ENCODE peak calls at places on chromosomes 5 and 9, in five cellular contexts. One of them, this sample, is unnamed.

GRCh38 chr5:135570453-135570764 is 8.4 kb downstream of the CXCL14 start:
- DNase-seq in HEK293T: no peak
- DNase-seq in HepG2: no peak
- DNase-seq in GM12878: no peak
- DNase-seq in H1: no peak
- DNase-seq in this sample: no peak

GRCh38 chr5:6525910-6526309 is 77.3 kb downstream of the UBE2QL1 start:
- DNase-seq in HEK293T: peak; percentile 51
- DNase-seq in HepG2: peak; percentile 21
- DNase-seq in GM12878: no peak
- DNase-seq in H1: peak; percentile 56
- DNase-seq in this sample: peak; percentile 9

GRCh38 chr5:67315082-67315801 is 118.6 kb upstream of the CD180 start:
- DNase-seq in HEK293T: no peak
- DNase-seq in HepG2: no peak
- DNase-seq in GM12878: no peak
- DNase-seq in H1: no peak
- DNase-seq in this sample: no peak

GRCh38 chr5:62614355-62614754 is 35.7 kb downstream of the LRRC70 start:
- DNase-seq in HEK293T: no peak
- DNase-seq in HepG2: no peak
- DNase-seq in GM12878: no peak
- DNase-seq in H1: no peak
- DNase-seq in this sample: no peak

GRCh38 chr9:136982232-136983051 is at the start of gene LCNL1:
- DNase-seq in HEK293T: no peak
- DNase-seq in HepG2: no peak
- DNase-seq in GM12878: no peak
- DNase-seq in H1: no peak
- DNase-seq in this sample: no peak

GRCh38 chr5:14284366-14285148 is 141.4 kb downstream of the TRIO start:
- DNase-seq in HEK293T: no peak
- DNase-seq in HepG2: no peak
- DNase-seq in GM12878: no peak
- DNase-seq in H1: no peak
- DNase-seq in this sample: no peak

GRCh38 chr5:119405444-119405843 is 46.9 kb upstream of the HSD17B4 start:
- DNase-seq in HEK293T: no peak
- DNase-seq in HepG2: no peak
- DNase-seq in GM12878: no peak
- DNase-seq in H1: peak; percentile 24
- DNase-seq in this sample: no peak

GRCh38 chr9:21935631-21936030 is 58.6 kb downstream of the CDKN2A start:
- DNase-seq in HEK293T: no peak
- DNase-seq in HepG2: no peak
- DNase-seq in GM12878: no peak
- DNase-seq in H1: no peak
- DNase-seq in this sample: peak; percentile 20

GRCh38 chr9:114092336-114092735 is 6.8 kb downstream of the KIF12 start:
- DNase-seq in HEK293T: no peak
- DNase-seq in HepG2: no peak
- DNase-seq in GM12878: no peak
- DNase-seq in H1: no peak
- DNase-seq in this sample: no peak

DNA sequence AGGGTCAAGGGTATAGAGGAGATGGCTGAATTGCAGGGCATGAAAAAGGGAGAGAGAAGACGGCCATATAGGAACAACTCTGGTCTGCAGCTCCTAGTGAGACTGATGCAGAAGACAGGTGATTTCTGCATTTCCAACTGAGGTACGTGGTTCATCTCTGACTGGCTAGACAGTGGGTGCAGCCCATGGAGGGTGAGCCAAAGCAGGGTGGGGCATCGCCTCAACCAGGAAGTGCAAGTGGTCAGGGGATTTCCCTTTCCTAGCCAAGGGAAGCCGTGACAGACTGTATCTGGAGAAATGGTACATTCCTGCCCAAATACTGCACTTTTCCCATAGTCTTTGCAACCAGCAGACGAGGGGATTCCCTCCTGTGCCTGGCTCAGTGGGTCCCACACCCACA is 22.6 kb upstream of the GNAQ start:
- DNase-seq in HEK293T: no peak
- DNase-seq in HepG2: no peak
- DNase-seq in GM12878: no peak
- DNase-seq in H1: no peak
- DNase-seq in this sample: no peak
- TF ChIP-seq SUZ12 in HEK293T: no peak
- TF ChIP-seq SUZ12 in HepG2: no peak
- TF ChIP-seq SUZ12 in GM12878: no peak
- TF ChIP-seq SUZ12 in H1: no peak
- TF ChIP-seq SUZ12 in this sample: no peak

DNA sequence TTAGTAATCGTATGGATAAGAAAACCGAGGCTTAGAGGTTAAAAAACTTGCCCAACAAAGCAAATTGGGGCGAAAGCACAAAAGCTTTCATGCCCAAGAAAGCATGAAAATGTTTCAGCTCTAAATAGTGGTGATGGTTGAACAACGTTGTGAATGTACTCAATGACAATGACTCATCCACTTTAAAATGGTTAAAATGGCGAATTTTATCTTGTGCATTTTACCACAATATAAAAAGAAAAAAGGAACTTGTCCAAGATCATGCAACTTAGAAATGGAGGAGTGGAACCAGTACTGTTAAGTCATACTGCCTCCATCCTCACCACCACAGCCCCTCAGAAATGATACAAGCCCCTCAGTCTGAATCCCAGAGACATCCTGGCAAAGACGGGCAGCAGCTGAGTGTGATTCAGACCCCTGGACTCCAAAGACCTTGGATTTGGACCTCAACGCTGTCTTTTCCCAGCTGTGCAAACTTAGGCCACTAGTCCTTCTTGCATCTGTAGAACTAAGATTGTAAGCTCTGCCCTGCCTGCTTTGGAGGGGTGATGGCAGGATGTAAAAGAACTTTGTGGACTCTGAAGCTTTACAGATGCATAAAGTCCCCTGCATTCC is 158.4 kb downstream of the GABBR2 start:
- DNase-seq in HEK293T: no peak
- DNase-seq in HepG2: no peak
- DNase-seq in GM12878: no peak
- DNase-seq in H1: no peak
- DNase-seq in this sample: no peak
- TF ChIP-seq SUZ12 in HEK293T: no peak
- TF ChIP-seq SUZ12 in HepG2: no peak
- TF ChIP-seq SUZ12 in GM12878: no peak
- TF ChIP-seq SUZ12 in H1: no peak
- TF ChIP-seq SUZ12 in this sample: no peak

GRCh38 chr9:95506692-95507455 is 9.9 kb downstream of the PTCH1 start:
- DNase-seq in HEK293T: no peak
- DNase-seq in HepG2: peak; percentile 47
- DNase-seq in GM12878: no peak
- DNase-seq in H1: peak; percentile 65
- DNase-seq in this sample: no peak

GRCh38 chr9:95505072-95505471 is 11.7 kb downstream of the PTCH1 start:
- DNase-seq in HEK293T: no peak
- DNase-seq in HepG2: no peak
- DNase-seq in GM12878: no peak
- DNase-seq in H1: no peak
- DNase-seq in this sample: no peak

GRCh38 chr9:95504053-95504963 is 12.5 kb downstream of the PTCH1 start:
- DNase-seq in HEK293T: no peak
- DNase-seq in HepG2: peak; percentile 88
- DNase-seq in GM12878: no peak
- DNase-seq in H1: peak; percentile 69
- DNase-seq in this sample: no peak

GRCh38 chr9:95506438-95506691 is 10.4 kb downstream of the PTCH1 start:
- DNase-seq in HEK293T: no peak
- DNase-seq in HepG2: peak; percentile 25
- DNase-seq in GM12878: no peak
- DNase-seq in H1: no peak
- DNase-seq in this sample: no peak

GRCh38 chr9:95505676-95506437 is 10.9 kb downstream of the PTCH1 start:
- DNase-seq in HEK293T: peak; percentile 71
- DNase-seq in HepG2: peak; percentile 70
- DNase-seq in GM12878: no peak
- DNase-seq in H1: peak; percentile 62
- DNase-seq in this sample: no peak
- TF ChIP-seq SUZ12 in HEK293T: no peak
- TF ChIP-seq SUZ12 in HepG2: no peak
- TF ChIP-seq SUZ12 in GM12878: no peak
- TF ChIP-seq SUZ12 in H1: no peak
- TF ChIP-seq SUZ12 in this sample: no peak

GRCh38 chr5:178537467-178538381 is 52.5 kb downstream of the COL23A1 start:
- DNase-seq in HEK293T: no peak
- DNase-seq in HepG2: no peak
- DNase-seq in GM12878: no peak
- DNase-seq in H1: no peak
- DNase-seq in this sample: peak; percentile 20
- TF ChIP-seq SUZ12 in HEK293T: no peak
- TF ChIP-seq SUZ12 in HepG2: no peak
- TF ChIP-seq SUZ12 in GM12878: no peak
- TF ChIP-seq SUZ12 in H1: no peak
- TF ChIP-seq SUZ12 in this sample: no peak

GRCh38 chr9:4375424-4376195 is 75.7 kb upstream of the GLIS3 start:
- DNase-seq in HEK293T: peak; percentile 6
- DNase-seq in HepG2: no peak
- DNase-seq in GM12878: no peak
- DNase-seq in H1: no peak
- DNase-seq in this sample: no peak
- TF ChIP-seq SUZ12 in HEK293T: no peak
- TF ChIP-seq SUZ12 in HepG2: no peak
- TF ChIP-seq SUZ12 in GM12878: no peak
- TF ChIP-seq SUZ12 in H1: no peak
- TF ChIP-seq SUZ12 in this sample: no peak

DNA sequence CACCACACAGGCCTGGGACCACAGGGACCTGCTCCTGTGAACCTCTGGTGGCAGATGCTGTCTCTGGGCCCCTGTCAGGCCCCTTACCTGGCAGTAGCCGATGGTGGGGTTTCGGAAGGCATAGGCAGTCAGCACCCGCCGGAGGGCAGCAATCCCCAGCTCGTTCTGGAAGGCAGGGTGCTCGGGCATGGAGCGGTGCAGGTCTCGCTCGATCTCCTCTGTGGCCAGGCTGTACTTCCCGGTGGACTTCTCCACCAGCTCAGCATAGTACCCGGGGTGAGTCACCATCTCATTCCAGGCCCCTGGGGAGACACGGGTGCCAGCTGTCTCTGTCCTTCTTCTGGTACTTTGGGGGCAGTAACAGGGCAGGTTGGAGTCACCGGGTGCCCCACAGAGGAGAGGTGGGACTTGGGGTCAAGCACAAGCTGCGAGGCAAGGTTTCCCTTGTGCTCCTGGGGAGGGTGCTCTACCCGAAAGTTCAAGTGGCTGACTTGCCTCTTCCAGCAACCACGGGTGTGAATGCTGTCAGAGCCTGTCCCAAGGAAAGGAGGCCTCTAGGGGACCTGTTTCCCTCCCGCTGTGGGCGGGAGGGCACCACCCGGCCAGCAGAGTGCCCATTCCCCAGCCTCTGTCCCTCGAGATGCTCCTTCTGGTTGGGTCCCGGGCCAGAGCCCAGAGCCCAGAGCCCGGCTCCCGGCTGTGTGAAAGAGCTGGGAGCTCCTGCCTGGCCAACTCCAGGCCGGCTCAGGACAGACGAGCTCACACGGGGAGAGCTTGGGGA is 19.8 kb upstream of the MRNIP start:
- DNase-seq in HEK293T: no peak
- DNase-seq in HepG2: no peak
- DNase-seq in GM12878: no peak
- DNase-seq in H1: no peak
- DNase-seq in this sample: no peak
- TF ChIP-seq SUZ12 in HEK293T: no peak
- TF ChIP-seq SUZ12 in HepG2: no peak
- TF ChIP-seq SUZ12 in GM12878: no peak
- TF ChIP-seq SUZ12 in H1: no peak
- TF ChIP-seq SUZ12 in this sample: no peak

GRCh38 chr5:4513381-4513780 is 626.7 kb upstream of the ADAMTS16 start:
- DNase-seq in HEK293T: no peak
- DNase-seq in HepG2: no peak
- DNase-seq in GM12878: no peak
- DNase-seq in H1: no peak
- DNase-seq in this sample: no peak

GRCh38 chr5:4514067-4514648 is 626.0 kb upstream of the ADAMTS16 start:
- DNase-seq in HEK293T: no peak
- DNase-seq in HepG2: no peak
- DNase-seq in GM12878: no peak
- DNase-seq in H1: no peak
- DNase-seq in this sample: no peak

GRCh38 chr5:4511996-4512656 is 628.0 kb upstream of the ADAMTS16 start:
- DNase-seq in HEK293T: peak; percentile 15
- DNase-seq in HepG2: peak; percentile 9
- DNase-seq in GM12878: no peak
- DNase-seq in H1: peak; percentile 61
- DNase-seq in this sample: no peak
- TF ChIP-seq SUZ12 in HEK293T: no peak
- TF ChIP-seq SUZ12 in HepG2: no peak
- TF ChIP-seq SUZ12 in GM12878: no peak
- TF ChIP-seq SUZ12 in H1: no peak
- TF ChIP-seq SUZ12 in this sample: no peak